ENCODE peak calls at places on chromosomes 5 and 9, in eight cellular contexts. Z is epithelial cell of esophagus, C is H1, R is Peyer's patch, L is aorta, X is prostate gland, M is BE2C, F is left ventricle myocardium inferior. A is an unnamed sample.

GRCh38 chr5:119330367-119331183 is 25.2 kb upstream of the TNFAIP8 start:
- DNase-seq in Z (peak), C (no peak), R (no peak), L (no peak), X (no peak), M (no peak), F (no peak), A (no peak)

GRCh38 chr5:149227168-149227826 is 44.4 kb upstream of the AFAP1L1 start:
- DNase-seq in Z (peak), C (no peak), R (no peak), L (no peak), X (no peak), M (no peak), F (no peak), A (no peak)

GRCh38 chr9:27377811-27378345 is 80.9 kb upstream of the EQTN start:
- DNase-seq in Z (no peak), C (no peak), R (no peak), L (no peak), X (no peak), M (no peak), F (no peak), A (peak)

GRCh38 chr9:134433101-134433500 is 106.8 kb downstream of the RXRA start:
- DNase-seq in Z (peak), C (no peak), R (no peak), L (peak), X (peak), M (no peak), F (no peak), A (no peak)

GRCh38 chr5:172438304-172438652 is 16.0 kb downstream of the SH3PXD2B start:
- DNase-seq in Z (no peak), C (no peak), R (no peak), L (no peak), X (no peak), M (no peak), F (peak), A (no peak)

GRCh38 chr9:35736201-35736633 is 3.8 kb downstream of the CREB3 start:
- DNase-seq in Z (peak), C (peak), R (peak), L (no peak), X (peak), M (peak), F (peak), A (peak)

GRCh38 chr5:156201793-156202388 is 125.1 kb upstream of the SGCD start:
- DNase-seq in Z (peak), C (no peak), R (no peak), L (no peak), X (no peak), M (no peak), F (no peak), A (no peak)

GRCh38 chr5:168209561-168209960 is 81.9 kb upstream of the WWC1 start:
- DNase-seq in Z (no peak), C (no peak), R (no peak), L (no peak), X (no peak), M (no peak), F (no peak), A (no peak)

GRCh38 chr5:9337908-9338307 is 208.0 kb downstream of the SEMA5A start:
- DNase-seq in Z (peak), C (no peak), R (no peak), L (no peak), X (no peak), M (no peak), F (no peak), A (no peak)

GRCh38 chr5:53091304-53091703 is 18.3 kb downstream of the MOCS2 start:
- DNase-seq in Z (peak), C (no peak), R (no peak), L (no peak), X (no peak), M (no peak), F (no peak), A (peak)

GRCh38 chr5:90865194-90865593 is 306.6 kb downstream of the ADGRV1 start:
- DNase-seq in Z (no peak), C (no peak), R (no peak), L (no peak), X (no peak), M (no peak), F (no peak), A (no peak)

GRCh38 chr5:178453224-178453623 is 137.0 kb downstream of the COL23A1 start:
- DNase-seq in Z (peak), C (no peak), R (no peak), L (peak), X (no peak), M (no peak), F (no peak), A (no peak)

GRCh38 chr9:117204971-117205370 is 209.9 kb downstream of the ASTN2 start:
- DNase-seq in Z (no peak), C (no peak), R (no peak), L (no peak), X (no peak), M (no peak), F (no peak), A (no peak)

GRCh38 chr9:127407505-127407868 is 10.5 kb downstream of the SLC2A8 start:
- DNase-seq in Z (no peak), C (no peak), R (no peak), L (no peak), X (no peak), M (no peak), F (no peak), A (no peak)

GRCh38 chr9:110340306-110340705 is 2.6 kb upstream of the TXNDC8 start:
- DNase-seq in Z (peak), C (no peak), R (no peak), L (no peak), X (no peak), M (no peak), F (no peak), A (peak)

GRCh38 chr5:107331882-107332281 is 338.9 kb downstream of the EFNA5 start:
- DNase-seq in Z (peak), C (no peak), R (no peak), L (no peak), X (no peak), M (no peak), F (no peak), A (no peak)

GRCh38 chr5:174419523-174420132 is 304.8 kb upstream of the MSX2 start:
- DNase-seq in Z (peak), C (peak), R (peak), L (peak), X (peak), M (peak), F (peak), A (peak)

GRCh38 chr9:36207546-36208012 is 16.9 kb downstream of the CLTA start:
- DNase-seq in Z (no peak), C (no peak), R (no peak), L (no peak), X (no peak), M (no peak), F (no peak), A (no peak)

GRCh38 chr5:59814563-59814872 is 79.0 kb downstream of the PDE4D start:
- DNase-seq in Z (no peak), C (no peak), R (no peak), L (no peak), X (no peak), M (no peak), F (no peak), A (no peak)
- H3K4me3 ChIP-seq in Z (no peak), C (no peak), R (no peak), L (no peak), X (no peak), M (no peak), F (no peak), A (no peak)

DNA sequence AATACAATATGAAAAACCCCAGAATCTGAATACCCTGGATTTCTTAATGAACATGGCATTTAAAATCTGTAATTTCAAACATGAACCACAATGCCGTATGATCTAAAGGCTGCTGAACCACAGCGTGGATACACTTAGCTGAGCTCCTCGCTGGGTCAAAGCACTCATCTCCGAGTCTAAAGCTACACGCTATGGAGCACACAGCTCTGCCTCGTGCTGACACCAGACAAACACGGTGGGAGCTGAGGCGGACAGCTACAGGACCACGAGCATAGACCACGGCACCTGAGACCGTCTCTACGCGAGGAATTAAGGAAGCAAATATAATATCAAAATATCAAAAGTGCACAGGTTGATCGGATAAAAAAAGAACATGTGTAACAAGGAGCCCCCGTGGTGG is 42.8 kb upstream of the IPPK start:
- DNase-seq in Z (no peak), C (no peak), R (no peak), L (no peak), X (no peak), M (no peak), F (no peak), A (no peak)
- H3K4me3 ChIP-seq in Z (no peak), C (no peak), R (no peak), L (no peak), X (no peak), M (no peak), F (no peak), A (no peak)

DNA sequence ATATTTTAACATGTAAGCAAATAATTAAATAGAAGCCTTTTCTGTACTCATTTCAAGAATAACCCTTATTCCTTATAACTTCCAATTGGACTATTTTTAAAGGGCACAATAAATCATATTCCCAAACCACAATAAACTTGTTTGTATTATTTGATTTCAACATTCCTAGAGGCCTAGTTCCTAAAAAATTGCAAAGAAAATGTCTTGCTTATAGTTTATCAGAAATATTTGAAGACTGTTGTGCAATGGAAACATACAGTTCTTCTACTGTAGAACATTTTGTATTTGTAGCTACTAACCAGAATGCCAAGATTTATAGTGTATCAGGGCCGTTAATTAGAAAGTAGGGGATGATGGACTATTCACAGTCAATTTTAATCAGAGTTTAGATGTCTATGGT is 1037.0 kb upstream of the CDH18 start:
- DNase-seq in Z (no peak), C (no peak), R (no peak), L (no peak), X (no peak), M (no peak), F (no peak), A (no peak)
- H3K4me3 ChIP-seq in Z (no peak), C (no peak), R (no peak), L (no peak), X (no peak), M (no peak), F (no peak), A (no peak)

GRCh38 chr9:95025213-95026170 is 292.0 kb downstream of the FANCC start:
- DNase-seq in Z (no peak), C (no peak), R (no peak), L (peak), X (no peak), M (peak), F (peak), A (no peak)
- H3K4me3 ChIP-seq in Z (no peak), C (no peak), R (no peak), L (peak), X (no peak), M (peak), F (peak), A (no peak)

DNA sequence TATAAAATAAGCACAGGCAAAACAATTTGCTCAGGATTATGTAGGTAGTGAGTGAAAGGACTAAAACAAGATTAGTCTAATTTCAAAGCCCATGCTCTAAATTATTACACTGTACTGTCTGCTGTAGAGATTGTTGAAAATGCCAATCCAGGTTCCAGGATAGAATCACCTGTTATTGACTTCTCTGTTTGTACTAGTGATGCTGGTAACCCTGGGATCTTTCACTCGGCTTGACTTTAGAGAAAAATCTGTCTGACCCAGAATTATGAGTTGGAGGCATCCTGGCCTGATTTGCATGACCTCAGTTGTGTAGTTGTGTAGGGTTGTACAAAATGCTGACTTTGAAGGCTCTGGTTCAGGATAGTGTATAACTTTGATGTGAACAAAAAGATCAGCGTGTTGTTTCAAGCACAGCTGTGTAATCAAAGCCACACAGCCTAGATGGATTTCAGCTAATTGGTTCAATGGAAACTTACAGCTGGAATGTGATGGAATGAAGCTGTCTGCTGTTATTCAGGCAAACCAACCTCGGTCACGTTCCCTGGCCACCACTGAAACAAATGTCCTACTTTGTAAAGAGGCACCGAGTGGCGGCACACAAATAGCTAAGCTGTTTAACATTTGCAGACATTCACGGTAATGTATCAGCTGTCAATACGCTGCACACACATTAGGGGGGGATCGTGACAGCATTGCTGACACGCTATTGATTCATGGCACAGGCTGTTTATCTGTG is 340.3 kb downstream of the KCTD16 start:
- DNase-seq in Z (no peak), C (no peak), R (no peak), L (no peak), X (no peak), M (no peak), F (no peak), A (no peak)
- H3K4me3 ChIP-seq in Z (no peak), C (no peak), R (no peak), L (no peak), X (no peak), M (no peak), F (no peak), A (no peak)

GRCh38 chr5:58241383-58241782 is 218.5 kb downstream of the PLK2 start:
- DNase-seq in Z (peak), C (no peak), R (no peak), L (no peak), X (no peak), M (no peak), F (no peak), A (no peak)
- H3K4me3 ChIP-seq in Z (no peak), C (no peak), R (no peak), L (no peak), X (no peak), M (no peak), F (no peak), A (no peak)